ENCODE peak calls at places on chromosomes 1 and 21, in eight cellular contexts. L, I, W, Y, R, J, C and S are unnamed samples.

GRCh38 chr21:16533692-16534407 is 804.1 kb downstream of the USP25 start:
- DNase-seq in Y (no peak), R (no peak), I (no peak), L (no peak), W (no peak), C (no peak), J (no peak), S (no peak)

GRCh38 chr1:62688687-62689085 is 500 bp upstream of the DOCK7 start:
- DNase-seq in L (no peak), W (no peak), Y (peak), J (no peak), R (no peak), C (peak), I (no peak), S (no peak)

GRCh38 chr21:31343680-31344480 is at the start of gene TIAM1:
- DNase-seq in I (no peak), W (no peak), L (no peak), Y (peak), C (no peak), J (peak), R (no peak), S (peak)

GRCh38 chr1:26391450-26391849 is 18.9 kb upstream of the ZNF683 start:
- DNase-seq in L (no peak), W (peak), Y (no peak), I (no peak), J (no peak), R (no peak), C (no peak), S (peak)

GRCh38 chr1:154863702-154864174 is 6.3 kb downstream of the KCNN3 start:
- DNase-seq in R (no peak), Y (no peak), J (peak), L (no peak), W (no peak), I (no peak), C (no peak), S (peak)

GRCh38 chr21:44391345-44392091 is 38.1 kb downstream of the TRPM2 start:
- DNase-seq in R (no peak), L (no peak), J (peak), I (no peak), W (no peak), Y (peak), C (peak), S (peak)

GRCh38 chr1:63329621-63330330 is 7.4 kb downstream of the FOXD3 start:
- DNase-seq in I (no peak), Y (no peak), R (no peak), C (no peak), L (no peak), W (no peak), J (no peak), S (no peak)

GRCh38 chr1:203572134-203572625 is 54.5 kb upstream of the ATP2B4 start:
- DNase-seq in W (no peak), Y (no peak), J (no peak), C (no peak), R (no peak), L (no peak), I (no peak), S (no peak)

GRCh38 chr1:150826299-150826698 is 18.2 kb upstream of the CTSK start:
- DNase-seq in J (no peak), C (no peak), Y (no peak), I (no peak), R (no peak), L (no peak), W (no peak), S (no peak)

GRCh38 chr1:182444497-182444896 is 5.4 kb upstream of the RGSL1 start:
- DNase-seq in C (no peak), W (no peak), L (no peak), J (no peak), R (no peak), I (no peak), Y (no peak), S (peak)